ENCODE peak calls at places on chromosomes 13 and 19, in five cellular contexts. U, G, Q, T and Y are unnamed samples.

GRCh38 chr13:30618186-30618937 is 642 bp downstream of the USPL1 start:
- DNase-seq in U (no peak), G (no peak), Q (peak), T (no peak), Y (no peak)

GRCh38 chr19:49421878-49422202 is 1.4 kb downstream of the PTH2 start:
- DNase-seq in U (no peak), G (no peak), Q (no peak), T (no peak), Y (no peak)

GRCh38 chr19:29520390-29520789 is 5.4 kb upstream of the VSTM2B start:
- DNase-seq in U (no peak), G (no peak), Q (no peak), T (no peak), Y (no peak)

GRCh38 chr13:75935805-75936204 is 299.7 kb downstream of the LMO7 start:
- DNase-seq in U (no peak), G (peak), Q (no peak), T (no peak), Y (no peak)

GRCh38 chr19:44772969-44773368 is 4.7 kb upstream of the CBLC start:
- DNase-seq in U (no peak), G (no peak), Q (no peak), T (no peak), Y (no peak)

GRCh38 chr13:40613192-40613818 is 53.1 kb downstream of the FOXO1 start:
- DNase-seq in U (no peak), G (no peak), Q (no peak), T (peak), Y (no peak)

GRCh38 chr19:39265321-39265916 is 2.8 kb upstream of the IFNL2 start:
- DNase-seq in U (no peak), G (no peak), Q (no peak), T (no peak), Y (peak)

GRCh38 chr19:54207908-54208783 is 7.5 kb downstream of the RPS9 start:
- DNase-seq in U (peak), G (no peak), Q (peak), T (peak), Y (no peak)

GRCh38 chr19:11088508-11089253 is 582 bp upstream of the LDLR start:
- DNase-seq in U (no peak), G (no peak), Q (peak), T (no peak), Y (no peak)

GRCh38 chr19:46180701-46181385 is 32.8 kb downstream of the IGFL2 start:
- DNase-seq in U (no peak), G (no peak), Q (no peak), T (no peak), Y (no peak)

GRCh38 chr19:14381689-14382474 is 638 bp downstream of the ADGRE5 start:
- DNase-seq in U (peak), G (no peak), Q (no peak), T (no peak), Y (no peak)

GRCh38 chr19:46453661-46454060 is 17.7 kb downstream of the PNMA8A start:
- DNase-seq in U (no peak), G (no peak), Q (no peak), T (no peak), Y (no peak)

GRCh38 chr13:75359266-75359665 is 122.7 kb downstream of the TBC1D4 start:
- DNase-seq in U (no peak), G (peak), Q (no peak), T (no peak), Y (no peak)

GRCh38 chr13:29429496-29429895 is 166.0 kb downstream of the SLC7A1 start:
- DNase-seq in U (no peak), G (no peak), Q (no peak), T (no peak), Y (no peak)

GRCh38 chr13:112353856-112354255 is 22.3 kb upstream of the SPACA7 start:
- DNase-seq in U (no peak), G (no peak), Q (no peak), T (no peak), Y (no peak)

GRCh38 chr13:20501139-20501538 is 24.5 kb downstream of the CRYL1 start:
- DNase-seq in U (no peak), G (no peak), Q (no peak), T (no peak), Y (no peak)

GRCh38 chr13:27370305-27370853 is 54.0 kb upstream of the GTF3A start:
- DNase-seq in U (no peak), G (no peak), Q (no peak), T (no peak), Y (no peak)

GRCh38 chr13:32446220-32446619 is 18.3 kb upstream of the N4BP2L1 start:
- DNase-seq in U (no peak), G (no peak), Q (peak), T (no peak), Y (no peak)

GRCh38 chr13:112194579-112194978 is 127.6 kb downstream of the SOX1 start:
- DNase-seq in U (no peak), G (no peak), Q (no peak), T (no peak), Y (no peak)

GRCh38 chr19:8064866-8065486 is 12.4 kb downstream of the CCL25 start:
- DNase-seq in U (no peak), G (no peak), Q (no peak), T (no peak), Y (no peak)

GRCh38 chr13:74574964-74575728 is 440.9 kb upstream of the KLF12 start:
- DNase-seq in U (no peak), G (no peak), Q (no peak), T (no peak), Y (no peak)

GRCh38 chr13:92823059-92823458 is 403.5 kb upstream of the GPC6 start:
- DNase-seq in U (no peak), G (no peak), Q (no peak), T (no peak), Y (no peak)

GRCh38 chr13:104024416-104025170 is 958.4 kb upstream of the SLC10A2 start:
- DNase-seq in U (no peak), G (no peak), Q (no peak), T (no peak), Y (no peak)

GRCh38 chr13:48506092-48506701 is 26.7 kb downstream of the RCBTB2 start:
- DNase-seq in U (no peak), G (no peak), Q (no peak), T (no peak), Y (no peak)

GRCh38 chr19:2618611-2619010 is 83.9 kb downstream of the GNG7 start:
- DNase-seq in U (no peak), G (no peak), Q (no peak), T (no peak), Y (no peak)

GRCh38 chr13:100392709-100393630 is 195.6 kb downstream of the GGACT start:
- DNase-seq in U (peak), G (peak), Q (peak), T (peak), Y (no peak)

GRCh38 chr19:28468701-28469459 is 744.1 kb downstream of the UQCRFS1 start:
- DNase-seq in U (no peak), G (no peak), Q (no peak), T (no peak), Y (peak)

GRCh38 chr13:113999618-113999910 is 25.7 kb upstream of the C13orf46 start:
- DNase-seq in U (no peak), G (no peak), Q (no peak), T (no peak), Y (no peak)

GRCh38 chr13:113996912-113997745 is 23.3 kb upstream of the C13orf46 start:
- DNase-seq in U (no peak), G (no peak), Q (no peak), T (no peak), Y (no peak)

GRCh38 chr13:114000151-114001040 is 26.5 kb upstream of the C13orf46 start:
- DNase-seq in U (no peak), G (no peak), Q (no peak), T (no peak), Y (no peak)

GRCh38 chr13:113997845-113998751 is 24.2 kb upstream of the C13orf46 start:
- DNase-seq in U (no peak), G (no peak), Q (no peak), T (no peak), Y (no peak)

GRCh38 chr13:113998781-113999617 is 25.1 kb upstream of the C13orf46 start:
- DNase-seq in U (no peak), G (no peak), Q (no peak), T (no peak), Y (no peak)
- TF ChIP-seq ATF2 in U (no peak), G (no peak), Q (no peak), T (no peak), Y (no peak)

DNA sequence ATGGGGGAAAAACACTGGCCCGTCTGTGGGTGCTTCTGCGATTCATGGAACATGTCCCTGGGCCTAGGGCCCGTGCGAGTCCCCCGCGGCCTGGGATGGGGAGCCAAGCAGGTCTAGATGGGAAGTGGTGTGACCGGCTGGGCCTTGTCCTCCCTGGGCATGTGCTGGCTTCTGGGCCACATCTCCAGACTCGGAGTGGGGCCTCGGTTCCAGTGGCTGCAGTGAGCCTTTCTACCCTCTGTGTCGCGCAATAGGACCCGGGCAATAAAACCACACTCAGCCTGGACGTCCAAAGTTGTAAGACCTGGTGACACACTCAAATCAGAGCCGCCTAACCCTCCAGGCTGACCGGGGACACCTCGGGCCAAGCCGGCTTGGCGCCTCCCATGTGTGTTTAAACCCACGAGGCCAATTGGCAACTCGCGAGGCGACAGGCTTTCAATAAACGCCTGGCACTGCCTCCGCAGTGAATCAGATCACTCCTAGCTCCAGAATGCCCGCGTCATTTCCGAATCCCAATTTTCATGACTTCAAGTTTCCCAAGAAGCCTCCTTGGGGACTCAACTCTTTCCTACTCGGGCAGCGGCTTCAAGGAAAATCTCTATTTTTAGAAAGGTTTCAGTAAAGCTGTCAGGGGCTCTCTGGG is 57.3 kb downstream of the KLF2 start:
- DNase-seq in U (no peak), G (no peak), Q (no peak), T (no peak), Y (no peak)
- TF ChIP-seq ATF2 in U (no peak), G (no peak), Q (no peak), T (no peak), Y (no peak)

DNA sequence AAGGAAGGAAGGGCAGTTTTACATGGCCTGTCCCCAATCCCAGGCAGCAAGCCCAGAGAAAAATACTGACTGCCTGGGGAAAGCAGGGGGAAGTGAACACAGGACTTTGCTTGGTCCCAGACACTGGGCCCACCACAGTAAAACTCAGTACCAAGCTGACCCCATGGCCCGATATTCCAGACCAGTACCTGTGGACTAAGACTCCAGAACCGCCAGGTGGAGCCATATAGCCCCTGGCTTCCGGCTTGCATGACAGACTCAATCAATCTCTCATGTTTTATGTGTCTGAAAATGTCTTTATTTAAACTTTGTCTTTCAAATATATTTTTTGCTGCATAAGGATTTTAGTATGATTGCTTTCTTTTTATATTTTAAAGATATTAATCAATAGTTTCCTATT is 767.9 kb upstream of the SLITRK6 start:
- DNase-seq in U (no peak), G (no peak), Q (peak), T (no peak), Y (peak)
- TF ChIP-seq ATF2 in U (no peak), G (no peak), Q (no peak), T (no peak), Y (no peak)

GRCh38 chr19:51546650-51547396 is 15.4 kb upstream of the SIGLEC6 start:
- DNase-seq in U (peak), G (no peak), Q (no peak), T (no peak), Y (no peak)
- TF ChIP-seq ATF2 in U (no peak), G (no peak), Q (no peak), T (no peak), Y (no peak)

DNA sequence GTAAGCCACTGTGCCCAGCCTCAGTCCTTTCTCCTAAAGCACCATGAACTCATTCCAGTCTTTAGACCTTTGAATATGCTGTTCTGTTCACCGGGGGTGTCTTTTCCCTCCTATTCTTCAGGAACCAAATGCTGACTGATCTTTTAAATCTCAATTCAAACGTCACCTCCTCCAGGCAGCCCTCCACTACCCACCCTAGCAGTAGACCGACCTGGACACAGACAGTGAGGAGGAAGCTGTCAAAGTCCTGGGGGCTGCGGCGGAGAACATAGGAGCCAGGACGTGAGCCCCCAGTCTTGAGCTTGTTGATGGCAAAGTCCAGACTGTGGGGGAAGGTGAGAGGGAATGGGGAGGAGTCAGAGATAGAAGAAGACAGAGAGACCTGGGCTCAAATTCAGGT is 7.8 kb downstream of the JAK3 start:
- DNase-seq in U (no peak), G (no peak), Q (no peak), T (no peak), Y (no peak)
- TF ChIP-seq ATF2 in U (no peak), G (no peak), Q (no peak), T (no peak), Y (no peak)